ENCODE peak calls at places on chromosome 1, in nine cellular contexts. S is T follicular helper cell; D is type B pancreatic cell; J is NCI-H2081; E is psoas muscle; K is brain microvascular endothelial cell; L is central memory CD4-positive, alpha-beta T cell; G is GM10248; Z is activated CD8-positive, alpha-beta T cell treated with anti-CD3 and anti-CD28 coated beads for 36 hours. R is an unnamed sample.

GRCh38 chr1:64745986-64746940 is 1.4 kb downstream of the RAVER2 start:
- DNase-seq in S (no peak), D (no peak), J (peak), E (no peak), K (no peak), L (no peak), G (no peak), Z (peak), R (peak)

GRCh38 chr1:59833022-59833421 is 18.3 kb downstream of the HOOK1 start:
- DNase-seq in S (no peak), D (no peak), J (no peak), E (no peak), K (no peak), L (no peak), G (no peak), Z (no peak), R (no peak)

GRCh38 chr1:212514056-212514614 is 81.4 kb downstream of the NENF start:
- DNase-seq in S (no peak), D (no peak), J (no peak), E (peak), K (peak), L (no peak), G (no peak), Z (peak), R (peak)

GRCh38 chr1:85952460-85952859 is 204.1 kb downstream of the COL24A1 start:
- DNase-seq in S (no peak), D (no peak), J (peak), E (no peak), K (no peak), L (no peak), G (no peak), Z (no peak), R (peak)

GRCh38 chr1:244948416-244948815 is 84.1 kb upstream of the HNRNPU start:
- DNase-seq in S (no peak), D (no peak), J (no peak), E (no peak), K (no peak), L (no peak), G (no peak), Z (no peak), R (no peak)

GRCh38 chr1:53725238-53725689 is 13.7 kb downstream of the GLIS1 start:
- DNase-seq in S (no peak), D (no peak), J (no peak), E (no peak), K (no peak), L (no peak), G (no peak), Z (peak), R (no peak)

GRCh38 chr1:17118268-17118667 is 983 bp downstream of the PADI2 start:
- DNase-seq in S (no peak), D (no peak), J (no peak), E (peak), K (no peak), L (no peak), G (no peak), Z (no peak), R (no peak)

GRCh38 chr1:77031101-77031662 is 163.9 kb downstream of the ST6GALNAC5 start:
- DNase-seq in S (no peak), D (no peak), J (peak), E (no peak), K (peak), L (no peak), G (no peak), Z (no peak), R (no peak)

GRCh38 chr1:55155522-55155921 is 59.6 kb downstream of the USP24 start:
- DNase-seq in S (no peak), D (no peak), J (no peak), E (peak), K (no peak), L (no peak), G (no peak), Z (peak), R (no peak)

GRCh38 chr1:233362743-233363142 is 35.2 kb downstream of the MAP3K21 start:
- DNase-seq in S (no peak), D (no peak), J (no peak), E (no peak), K (no peak), L (no peak), G (no peak), Z (no peak), R (no peak)

R was measured in NCI-H2171.